ENCODE peak calls at places on chromosomes 6 and 20, in seven cellular contexts. P is pancreas, E is psoas muscle, N is heart left ventricle, Y is tibial nerve, T is Panc1, V is GM12878. C is an unnamed sample.

GRCh38 chr20:49983848-49984408 is 1.1 kb downstream of the SNAI1 start:
- DNase-seq in P (no peak), E (no peak), N (peak), Y (no peak), T (no peak), V (no peak), C (no peak)

GRCh38 chr6:108684809-108685329 is 124.2 kb downstream of the FOXO3 start:
- DNase-seq in P (no peak), E (no peak), N (no peak), Y (no peak), T (no peak), V (no peak), C (no peak)

GRCh38 chr20:53582574-53583351 is 10.9 kb downstream of the ZNF217 start:
- DNase-seq in P (no peak), E (no peak), N (no peak), Y (no peak), T (no peak), V (no peak), C (no peak)

GRCh38 chr6:142458857-142459256 is 157.1 kb downstream of the ADGRG6 start:
- DNase-seq in P (no peak), E (no peak), N (no peak), Y (no peak), T (no peak), V (no peak), C (no peak)

GRCh38 chr6:102051720-102052119 is 658.2 kb downstream of the GRIK2 start:
- DNase-seq in P (no peak), E (no peak), N (no peak), Y (no peak), T (no peak), V (no peak), C (no peak)

GRCh38 chr20:30892704-30893345 is 364.6 kb upstream of the DEFB115 start:
- DNase-seq in P (no peak), E (no peak), N (no peak), Y (no peak), T (no peak), V (no peak), C (no peak)

GRCh38 chr20:45470262-45470931 is 844 bp downstream of the WFDC2 start:
- DNase-seq in P (peak), E (peak), N (peak), Y (no peak), T (no peak), V (no peak), C (peak)

GRCh38 chr20:44765647-44766367 is 20.1 kb downstream of the KCNK15 start:
- DNase-seq in P (no peak), E (no peak), N (no peak), Y (no peak), T (no peak), V (no peak), C (no peak)

GRCh38 chr6:144265390-144265789 is 19.7 kb upstream of the UTRN start:
- DNase-seq in P (peak), E (no peak), N (no peak), Y (no peak), T (peak), V (peak), C (no peak)

GRCh38 chr6:35596448-35597442 is 84.0 kb upstream of the TULP1 start:
- DNase-seq in P (no peak), E (no peak), N (no peak), Y (no peak), T (no peak), V (no peak), C (no peak)

GRCh38 chr6:106750146-106750900 is 120.9 kb downstream of the QRSL1 start:
- DNase-seq in P (no peak), E (no peak), N (no peak), Y (no peak), T (no peak), V (no peak), C (no peak)
- H3K4me3 ChIP-seq in P (no peak), E (no peak), N (no peak), Y (no peak), T (no peak), V (no peak), C (no peak)

DNA sequence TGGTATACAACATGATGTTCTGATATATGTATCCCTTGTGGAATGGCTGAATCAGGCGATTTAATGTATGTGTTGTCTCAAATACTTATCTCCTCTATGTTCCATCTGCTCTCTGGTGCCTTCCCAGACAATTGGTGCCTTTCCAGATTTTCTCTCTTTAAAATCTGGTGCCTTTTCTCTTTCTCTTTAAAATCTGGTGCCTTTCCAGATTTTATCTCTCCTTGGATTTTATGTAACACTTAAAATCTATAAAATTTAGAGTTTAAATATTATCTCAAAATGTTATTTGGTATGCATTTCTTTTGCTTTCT is 116.3 kb downstream of the KIF13A start:
- DNase-seq in P (no peak), E (no peak), N (no peak), Y (no peak), T (no peak), V (no peak), C (no peak)
- H3K27ac ChIP-seq in P (no peak), E (peak), N (no peak), Y (no peak), T (no peak), V (no peak), C (no peak)

DNA sequence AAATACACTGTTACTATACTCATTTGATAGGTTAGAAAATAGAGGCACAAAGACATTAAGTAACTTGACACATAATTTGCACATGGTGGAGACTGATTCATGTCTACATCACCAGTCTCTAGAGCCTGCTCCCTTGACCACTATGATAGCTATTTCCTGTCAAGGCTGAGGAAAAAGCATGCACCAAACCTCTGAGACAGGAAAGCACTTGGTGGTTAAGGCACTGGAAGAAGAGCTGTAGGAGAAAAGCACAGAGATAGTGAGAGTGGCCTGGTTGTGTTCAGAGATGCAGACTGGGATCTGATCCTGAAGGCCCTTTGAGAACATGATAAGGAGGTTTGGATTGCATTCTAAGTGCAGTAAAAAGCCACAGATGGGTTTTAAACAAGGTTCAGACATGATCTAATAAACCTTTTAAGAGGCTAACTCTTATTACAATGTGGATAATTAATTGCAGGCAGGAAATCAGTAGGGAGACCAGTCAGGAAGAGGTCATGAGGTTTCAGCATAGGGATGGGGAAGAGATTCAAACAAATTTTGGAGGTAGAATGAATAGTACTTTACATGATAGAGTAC is 168.9 kb downstream of the PHF3 start:
- DNase-seq in P (no peak), E (no peak), N (no peak), Y (no peak), T (peak), V (no peak), C (no peak)
- H3K4me3 ChIP-seq in P (no peak), E (no peak), N (no peak), Y (no peak), T (no peak), V (no peak), C (no peak)

GRCh38 chr6:155196891-155197290 is 66.9 kb upstream of the CLDN20 start:
- DNase-seq in P (no peak), E (no peak), N (no peak), Y (no peak), T (no peak), V (no peak), C (no peak)

GRCh38 chr6:155200012-155200411 is 63.8 kb upstream of the CLDN20 start:
- DNase-seq in P (no peak), E (no peak), N (no peak), Y (no peak), T (no peak), V (no peak), C (no peak)

GRCh38 chr6:155207223-155207622 is 56.6 kb upstream of the CLDN20 start:
- DNase-seq in P (no peak), E (no peak), N (no peak), Y (no peak), T (no peak), V (no peak), C (no peak)

GRCh38 chr6:155197947-155198346 is 65.9 kb upstream of the CLDN20 start:
- DNase-seq in P (no peak), E (no peak), N (no peak), Y (no peak), T (no peak), V (no peak), C (no peak)

GRCh38 chr6:155201461-155202226 is 62.2 kb upstream of the CLDN20 start:
- DNase-seq in P (no peak), E (no peak), N (no peak), Y (no peak), T (peak), V (no peak), C (no peak)
- H3K27ac ChIP-seq in P (no peak), E (no peak), N (no peak), Y (no peak), T (peak), V (no peak), C (no peak)

DNA sequence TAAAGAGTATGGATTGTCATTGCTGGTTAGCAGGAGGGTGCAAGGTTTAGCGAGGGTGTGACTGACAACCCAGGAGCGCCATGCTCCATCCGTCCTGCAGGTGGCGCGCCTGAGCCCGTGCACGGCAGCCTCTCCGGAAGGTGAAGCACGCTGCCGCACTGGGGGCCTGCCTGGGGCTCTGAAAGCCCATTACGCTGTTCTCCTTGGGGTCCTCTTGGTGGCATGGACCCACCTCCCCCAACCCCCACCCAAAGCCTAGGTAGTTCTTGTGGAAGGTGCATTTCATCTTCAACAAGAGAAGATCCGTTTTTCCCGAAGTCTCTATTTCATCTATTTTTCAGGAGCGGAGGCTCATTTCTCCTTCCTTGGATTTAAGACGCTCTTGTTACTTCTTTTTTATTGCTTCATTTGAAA is 197.4 kb upstream of the KCNG1 start:
- DNase-seq in P (peak), E (no peak), N (no peak), Y (peak), T (no peak), V (no peak), C (peak)
- H3K4me3 ChIP-seq in P (no peak), E (no peak), N (no peak), Y (no peak), T (no peak), V (no peak), C (no peak)